ENCODE peak calls at places on chromosomes 13 and 19, in ten cellular contexts. X is PC-3; S is HCT116; B is left lung; F is upper lobe of right lung; P is upper lobe of left lung; G is CD4-positive, CD25-positive, alpha-beta regulatory T cell; C is HepG2; R is right lobe of liver; V is psoas muscle. O is an unnamed sample.

GRCh38 chr13:98889419-98890079 is 88.3 kb downstream of the DOCK9 start:
- ATAC-seq in R (no peak), V (no peak), G (no peak), P (no peak), X (peak; percentile 83), F (no peak), C (no peak), S (peak; percentile 71), B (no peak), O (no peak)

GRCh38 chr13:108069521-108070210 is 145.7 kb downstream of the LIG4 start:
- ATAC-seq in P (peak; percentile 72), B (peak; percentile 90), S (no peak), G (no peak), F (peak; percentile 73), V (no peak), X (no peak), C (no peak), R (no peak), O (no peak)

GRCh38 chr19:43354305-43354627 is 780 bp downstream of the CD177 start:
- ATAC-seq in G (no peak), V (no peak), X (no peak), B (no peak), P (no peak), C (no peak), S (no peak), F (no peak), R (no peak), O (no peak)

GRCh38 chr19:15194938-15195337 is 5.9 kb downstream of the NOTCH3 start:
- ATAC-seq in B (peak; percentile 6), F (peak; percentile 63), P (no peak), S (no peak), G (no peak), R (no peak), C (no peak), X (no peak), V (no peak), O (no peak)

GRCh38 chr19:10256970-10257615 is 5.1 kb downstream of the MRPL4 start:
- ATAC-seq in G (no peak), P (no peak), C (no peak), S (no peak), R (no peak), F (no peak), V (no peak), B (no peak), X (no peak), O (no peak)

GRCh38 chr13:27076411-27076810 is 95.2 kb downstream of the USP12 start:
- ATAC-seq in S (no peak), C (no peak), V (no peak), X (no peak), R (no peak), G (no peak), F (no peak), P (no peak), B (no peak), O (no peak)

GRCh38 chr19:2507109-2507508 is 31.2 kb downstream of the GADD45B start:
- ATAC-seq in R (peak; percentile 98), C (peak; percentile 90), P (peak; percentile 74), V (peak; percentile 66), G (peak; percentile 24), X (peak; percentile 71), F (peak; percentile 81), S (peak; percentile 29), B (peak; percentile 83), O (peak; percentile 43)

GRCh38 chr19:42129399-42130253 is 2.6 kb downstream of the POU2F2 start:
- ATAC-seq in V (no peak), X (no peak), P (no peak), G (no peak), B (peak; percentile 30), S (no peak), R (peak; percentile 17), F (peak; percentile 66), C (no peak), O (peak; percentile 38)

GRCh38 chr13:109256866-109257760 is 529.3 kb downstream of the IRS2 start:
- ATAC-seq in P (peak; percentile 84), S (peak; percentile 75), C (peak; percentile 97), G (no peak), V (peak; percentile 88), B (peak; percentile 92), R (peak; percentile 100), X (peak; percentile 88), F (peak; percentile 92), O (peak; percentile 97)

GRCh38 chr19:46862504-46862835 is 1.7 kb downstream of the ARHGAP35 start:
- ATAC-seq in P (no peak), X (no peak), R (no peak), C (no peak), F (no peak), V (no peak), S (no peak), B (no peak), G (no peak), O (no peak)

GRCh38 chr19:46860846-46861690 is at the start of gene ARHGAP35:
- ATAC-seq in V (peak; percentile 5), P (peak; percentile 38), B (peak; percentile 47), S (peak; percentile 2), C (peak; percentile 0), G (peak; percentile 40), R (no peak), X (no peak), F (peak; percentile 71), O (peak; percentile 57)

GRCh38 chr19:46861691-46862503 is 1.1 kb downstream of the ARHGAP35 start:
- ATAC-seq in B (no peak), S (no peak), G (no peak), X (no peak), P (no peak), R (no peak), V (no peak), C (no peak), F (no peak), O (no peak)

GRCh38 chr19:46863818-46864629 is 3.2 kb downstream of the ARHGAP35 start:
- ATAC-seq in G (no peak), P (peak; percentile 74), X (peak; percentile 19), S (no peak), F (peak; percentile 41), B (peak; percentile 41), R (peak; percentile 28), C (peak; percentile 15), V (no peak), O (no peak)

GRCh38 chr19:46862974-46863632 is 2.3 kb downstream of the ARHGAP35 start:
- ATAC-seq in C (no peak), P (no peak), S (no peak), G (no peak), V (no peak), B (no peak), F (no peak), R (no peak), X (no peak), O (no peak)
- H3K4me1 ChIP-seq in C (peaks cover 70% of the 10 kb centered on the region), P (peaks cover 57% of the 10 kb centered on the region), S (peaks cover 54% of the 10 kb centered on the region), G (peaks cover 51% of the 10 kb centered on the region), V (peaks cover 64% of the 10 kb centered on the region), B (peaks cover 69% of the 10 kb centered on the region), F (peaks cover 63% of the 10 kb centered on the region), R (no peaks in the 10 kb centered on the region), X (peaks cover 61% of the 10 kb centered on the region), O (peaks cover 27% of the 10 kb centered on the region)

GRCh38 chr19:5129691-5130090 is 160.8 kb downstream of the KDM4B start:
- ATAC-seq in P (no peak), S (no peak), F (no peak), R (no peak), G (no peak), X (no peak), C (no peak), B (no peak), V (no peak), O (no peak)

GRCh38 chr19:5131866-5132561 is 163.1 kb downstream of the KDM4B start:
- ATAC-seq in C (no peak), G (no peak), B (peak; percentile 7), V (no peak), X (peak; percentile 32), F (no peak), S (no peak), R (no peak), P (no peak), O (no peak)

GRCh38 chr19:5128932-5129389 is 160.0 kb downstream of the KDM4B start:
- ATAC-seq in P (no peak), C (no peak), V (peak; percentile 48), B (peak; percentile 7), X (no peak), G (no peak), F (peak; percentile 23), R (peak; percentile 24), S (no peak), O (peak; percentile 56)

GRCh38 chr19:5131031-5131865 is 162.3 kb downstream of the KDM4B start:
- ATAC-seq in R (no peak), V (no peak), X (no peak), S (no peak), G (no peak), P (no peak), B (no peak), F (no peak), C (no peak), O (no peak)

GRCh38 chr19:5130371-5131030 is 161.6 kb downstream of the KDM4B start:
- ATAC-seq in X (no peak), B (no peak), V (no peak), F (no peak), R (no peak), S (no peak), C (no peak), G (peak; percentile 77), P (no peak), O (no peak)
- H3K4me1 ChIP-seq in X (peaks cover 7% of the 10 kb centered on the region), B (peaks cover 19% of the 10 kb centered on the region), V (peaks cover 15% of the 10 kb centered on the region), F (peaks cover 7% of the 10 kb centered on the region), R (no peaks in the 10 kb centered on the region), S (no peaks in the 10 kb centered on the region), C (no peaks in the 10 kb centered on the region), G (peaks cover 40% of the 10 kb centered on the region), P (peaks cover 25% of the 10 kb centered on the region), O (peaks cover 22% of the 10 kb centered on the region)

DNA sequence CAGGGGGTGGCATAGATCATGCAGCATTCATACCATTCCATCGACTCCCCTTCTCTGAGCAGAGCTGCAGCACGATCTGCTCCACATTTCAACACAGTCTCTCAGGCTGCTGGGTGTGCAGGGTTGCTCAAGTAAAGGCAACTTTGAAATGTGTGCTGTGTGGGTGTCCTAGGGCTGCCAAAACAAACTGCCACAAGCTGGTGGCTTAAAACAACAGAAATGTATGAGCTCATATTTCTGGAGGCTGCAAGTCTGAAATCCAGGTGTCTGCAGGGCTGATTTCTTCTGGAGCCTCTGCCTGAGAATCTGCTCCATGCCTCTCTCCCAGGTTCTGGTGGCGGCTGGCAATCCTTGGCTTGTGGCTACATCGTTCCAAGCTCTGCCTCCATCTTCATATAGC is 63.7 kb upstream of the WDFY2 start:
- ATAC-seq in F (peak; percentile 78), S (no peak), R (peak; percentile 81), C (peak; percentile 82), G (no peak), X (peak; percentile 40), V (no peak), B (no peak), P (no peak), O (no peak)
- H3K4me1 ChIP-seq in F (peaks cover 9% of the 10 kb centered on the region), S (no peaks in the 10 kb centered on the region), R (no peaks in the 10 kb centered on the region), C (peaks cover 59% of the 10 kb centered on the region), G (peaks cover 9% of the 10 kb centered on the region), X (peaks cover 56% of the 10 kb centered on the region), V (no peaks in the 10 kb centered on the region), B (peaks cover 9% of the 10 kb centered on the region), P (peaks cover 3% of the 10 kb centered on the region), O (no peaks in the 10 kb centered on the region)

DNA sequence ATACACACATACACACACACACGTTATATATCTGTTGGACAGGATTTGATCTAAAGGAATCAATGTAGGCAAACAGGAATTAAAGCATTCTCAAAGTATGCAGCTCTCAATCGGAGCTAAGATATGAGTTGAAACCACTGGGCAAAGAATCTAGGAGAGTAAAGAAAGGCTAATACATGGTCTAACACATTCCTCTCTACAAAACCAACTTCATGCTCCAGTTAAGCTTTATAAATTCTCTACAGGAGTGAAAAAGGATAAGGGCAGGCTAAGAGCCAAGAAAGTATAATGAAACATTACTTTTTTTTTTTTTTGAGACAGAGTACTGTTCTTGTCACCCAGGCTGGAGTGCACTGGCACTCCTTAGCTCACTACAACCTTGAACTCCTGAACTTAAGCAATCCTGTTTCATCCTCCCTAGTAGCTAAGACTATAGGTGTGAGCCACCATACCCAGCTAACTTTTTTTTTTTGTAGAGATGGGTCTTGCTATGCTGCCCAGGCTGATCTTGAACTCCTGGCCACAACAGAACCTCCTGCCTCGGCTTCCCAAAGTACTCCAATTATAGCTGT is 10.6 kb downstream of the FBXL3 start:
- ATAC-seq in G (no peak), F (no peak), S (no peak), C (no peak), B (no peak), R (no peak), P (no peak), V (no peak), X (no peak), O (peak; percentile 36)
- H3K4me1 ChIP-seq in G (peaks cover 63% of the 10 kb centered on the region), F (peaks cover 37% of the 10 kb centered on the region), S (no peaks in the 10 kb centered on the region), C (peaks cover 15% of the 10 kb centered on the region), B (peaks cover 48% of the 10 kb centered on the region), R (no peaks in the 10 kb centered on the region), P (peaks cover 42% of the 10 kb centered on the region), V (peaks cover 40% of the 10 kb centered on the region), X (no peaks in the 10 kb centered on the region), O (peaks cover 22% of the 10 kb centered on the region)